ENCODE peak calls at places on chromosomes 1 and 21, in five cellular contexts. E is ovary, B is AG04450, X is lower leg skin, R is GM06990. Q is an unnamed sample.

GRCh38 chr1:37474697-37475379 is 458 bp downstream of the ZC3H12A start:
- DNase-seq in E (peak), B (no peak), X (no peak), R (no peak), Q (no peak)

GRCh38 chr1:53629101-53629691 is 109.8 kb downstream of the GLIS1 start:
- DNase-seq in E (no peak), B (no peak), X (no peak), R (no peak), Q (no peak)

GRCh38 chr1:93346472-93346991 is 825 bp downstream of the DR1 start:
- DNase-seq in E (no peak), B (no peak), X (no peak), R (peak), Q (peak)

GRCh38 chr1:1240822-1241587 is 5.5 kb downstream of the C1QTNF12 start:
- DNase-seq in E (no peak), B (no peak), X (no peak), R (no peak), Q (no peak)

GRCh38 chr1:50955116-50955515 is 5.0 kb downstream of the FAF1 start:
- DNase-seq in E (no peak), B (no peak), X (no peak), R (no peak), Q (no peak)

GRCh38 chr1:19682257-19682656 is 17.6 kb downstream of the HTR6 start:
- DNase-seq in E (no peak), B (peak), X (no peak), R (no peak), Q (no peak)

GRCh38 chr1:198970919-198971318 is 332.1 kb downstream of the PTPRC start:
- DNase-seq in E (no peak), B (no peak), X (no peak), R (no peak), Q (no peak)

GRCh38 chr1:26570287-26570686 is 40.7 kb downstream of the RPS6KA1 start:
- DNase-seq in E (no peak), B (no peak), X (no peak), R (no peak), Q (no peak)

GRCh38 chr1:153397056-153397923 is 6.4 kb upstream of the S100A8 start:
- DNase-seq in E (no peak), B (no peak), X (no peak), R (no peak), Q (no peak)

GRCh38 chr1:210416049-210416448 is 87.3 kb downstream of the HHAT start:
- DNase-seq in E (no peak), B (no peak), X (no peak), R (no peak), Q (no peak)

GRCh38 chr1:172269644-172270043 is 150.8 kb upstream of the C1orf105 start:
- DNase-seq in E (no peak), B (no peak), X (no peak), R (no peak), Q (no peak)

GRCh38 chr1:151058682-151059341 is 610 bp downstream of the CDC42SE1 start:
- DNase-seq in E (peak), B (no peak), X (peak), R (peak), Q (peak)

GRCh38 chr1:218294531-218294930 is 9.4 kb downstream of the RRP15 start:
- DNase-seq in E (no peak), B (no peak), X (no peak), R (no peak), Q (no peak)

GRCh38 chr1:62082456-62083363 is 111.9 kb upstream of the L1TD1 start:
- DNase-seq in E (peak), B (no peak), X (no peak), R (no peak), Q (peak)

GRCh38 chr1:157194739-157195520 is 56.7 kb upstream of the ETV3 start:
- DNase-seq in E (no peak), B (no peak), X (no peak), R (no peak), Q (no peak)

GRCh38 chr1:12490547-12491142 is 127.4 kb downstream of the DHRS3 start:
- DNase-seq in E (no peak), B (no peak), X (no peak), R (no peak), Q (no peak)

GRCh38 chr1:152752225-152752624 is 5.6 kb upstream of the KPRP start:
- DNase-seq in E (no peak), B (no peak), X (no peak), R (no peak), Q (no peak)

GRCh38 chr1:22750671-22751016 is 40.0 kb downstream of the EPHB2 start:
- DNase-seq in E (no peak), B (no peak), X (no peak), R (no peak), Q (no peak)

GRCh38 chr1:160708821-160709220 is 2.8 kb downstream of the CD48 start:
- DNase-seq in E (no peak), B (no peak), X (no peak), R (peak), Q (no peak)

GRCh38 chr1:106721779-106722178 is 334.7 kb upstream of the PRMT6 start:
- DNase-seq in E (no peak), B (no peak), X (no peak), R (no peak), Q (no peak)

GRCh38 chr1:25990702-25991395 is 7.0 kb downstream of the PAFAH2 start:
- DNase-seq in E (no peak), B (no peak), X (no peak), R (no peak), Q (no peak)

GRCh38 chr21:40047993-40048730 is 180.9 kb downstream of the PCP4 start:
- DNase-seq in E (no peak), B (no peak), X (no peak), R (no peak), Q (no peak)

GRCh38 chr1:7632681-7633080 is 138.4 kb upstream of the VAMP3 start:
- DNase-seq in E (no peak), B (no peak), X (no peak), R (no peak), Q (no peak)

GRCh38 chr1:201649776-201650607 is 111.1 kb downstream of the NAV1 start:
- DNase-seq in E (peak), B (no peak), X (peak), R (no peak), Q (peak)

GRCh38 chr1:59947047-59947938 is 20.7 kb upstream of the CYP2J2 start:
- DNase-seq in E (peak), B (peak), X (peak), R (no peak), Q (peak)

GRCh38 chr1:181089017-181089776 is 697 bp downstream of the IER5 start:
- DNase-seq in E (no peak), B (no peak), X (no peak), R (no peak), Q (no peak)

GRCh38 chr1:109438798-109439297 is 12.6 kb upstream of the PSMA5 start:
- DNase-seq in E (no peak), B (peak), X (no peak), R (no peak), Q (no peak)

GRCh38 chr1:171740987-171741871 is 636 bp downstream of the VAMP4 start:
- DNase-seq in E (peak), B (no peak), X (peak), R (no peak), Q (peak)

GRCh38 chr1:15825800-15826199 is 18.4 kb upstream of the UQCRHL start:
- DNase-seq in E (no peak), B (no peak), X (no peak), R (no peak), Q (no peak)

GRCh38 chr1:167492509-167492910 is 25.8 kb downstream of the CD247 start:
- DNase-seq in E (no peak), B (no peak), X (no peak), R (no peak), Q (no peak)

GRCh38 chr1:42845866-42846256 is 552 bp upstream of the ZNF691 start:
- DNase-seq in E (no peak), B (no peak), X (no peak), R (no peak), Q (no peak)

GRCh38 chr1:244209955-244210354 is 158.9 kb downstream of the ZBTB18 start:
- DNase-seq in E (no peak), B (no peak), X (no peak), R (no peak), Q (no peak)

GRCh38 chr1:4120557-4121292 is 220.7 kb upstream of the C1orf174 start:
- DNase-seq in E (no peak), B (no peak), X (no peak), R (no peak), Q (no peak)

GRCh38 chr1:147534386-147534785 is 6.9 kb upstream of the BCL9 start:
- DNase-seq in E (no peak), B (no peak), X (no peak), R (no peak), Q (no peak)

GRCh38 chr21:45572231-45572630 is 30.0 kb upstream of the SLC19A1 start:
- DNase-seq in E (peak), B (no peak), X (no peak), R (no peak), Q (no peak)

GRCh38 chr1:170678196-170678595 is 14.3 kb downstream of the PRRX1 start:
- DNase-seq in E (no peak), B (no peak), X (no peak), R (no peak), Q (no peak)

GRCh38 chr21:29208666-29209059 is 78.2 kb downstream of the MAP3K7CL start:
- DNase-seq in E (no peak), B (peak), X (no peak), R (no peak), Q (no peak)

GRCh38 chr1:8408151-8408839 is 90.4 kb downstream of the SLC45A1 start:
- DNase-seq in E (peak), B (peak), X (peak), R (no peak), Q (peak)

GRCh38 chr1:117559985-117560384 is 45.9 kb upstream of the TENT5C start:
- DNase-seq in E (no peak), B (no peak), X (no peak), R (no peak), Q (no peak)

DNA sequence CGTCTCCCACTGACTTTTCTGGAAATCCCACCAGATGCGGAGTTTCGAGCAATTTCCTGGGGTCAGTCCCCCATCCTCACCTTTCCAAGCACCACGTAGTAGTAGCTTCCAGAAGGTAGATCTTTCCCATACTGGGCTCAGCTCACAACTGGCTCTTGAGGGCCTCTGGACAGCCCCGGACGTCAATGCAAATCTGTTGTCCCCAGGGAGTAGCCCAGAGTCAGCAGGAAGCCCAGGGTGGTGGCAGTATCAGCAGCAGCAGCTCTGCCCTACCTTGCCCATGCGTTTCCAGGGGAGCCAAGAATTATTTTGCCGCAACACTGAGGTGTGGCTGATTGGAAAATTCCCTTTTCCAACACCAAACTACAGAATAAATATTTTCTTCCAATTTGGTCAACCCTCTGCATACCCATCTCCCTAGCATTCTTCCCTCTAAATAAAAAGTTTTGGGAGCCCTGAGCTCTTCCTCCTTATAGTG is 70.3 kb downstream of the CD46 start:
- DNase-seq in E (no peak), B (no peak), X (no peak), R (peak), Q (no peak)
- H3K4me3 ChIP-seq in E (peak), B (no peak), X (no peak), R (peak), Q (peak)

GRCh38 chr1:99851850-99852454 is 1.8 kb downstream of the AGL start:
- DNase-seq in E (no peak), B (no peak), X (no peak), R (no peak), Q (no peak)
- H3K4me3 ChIP-seq in E (no peak), B (no peak), X (no peak), R (no peak), Q (no peak)

GRCh38 chr1:224338150-224338838 is 8.3 kb upstream of the NVL start:
- DNase-seq in E (no peak), B (no peak), X (no peak), R (no peak), Q (no peak)

GRCh38 chr1:224343679-224344078 is 13.0 kb upstream of the CNIH4 start:
- DNase-seq in E (no peak), B (no peak), X (no peak), R (no peak), Q (no peak)

GRCh38 chr1:224339422-224340033 is 9.6 kb upstream of the NVL start:
- DNase-seq in E (no peak), B (no peak), X (no peak), R (no peak), Q (no peak)

GRCh38 chr1:224340711-224341384 is 10.9 kb upstream of the NVL start:
- DNase-seq in E (no peak), B (no peak), X (no peak), R (no peak), Q (no peak)
- H3K4me3 ChIP-seq in E (peak), B (peak), X (peak), R (peak), Q (peak)

GRCh38 chr21:38273745-38274544 is 17.2 kb downstream of the KCNJ15 start:
- DNase-seq in E (no peak), B (peak), X (no peak), R (no peak), Q (no peak)

GRCh38 chr21:38280446-38280845 is 23.7 kb downstream of the KCNJ15 start:
- DNase-seq in E (no peak), B (no peak), X (no peak), R (no peak), Q (no peak)

GRCh38 chr21:38272215-38272614 is 15.4 kb downstream of the KCNJ15 start:
- DNase-seq in E (no peak), B (no peak), X (no peak), R (no peak), Q (no peak)

GRCh38 chr21:38282921-38283320 is 26.1 kb downstream of the KCNJ15 start:
- DNase-seq in E (no peak), B (no peak), X (no peak), R (no peak), Q (no peak)

DNA sequence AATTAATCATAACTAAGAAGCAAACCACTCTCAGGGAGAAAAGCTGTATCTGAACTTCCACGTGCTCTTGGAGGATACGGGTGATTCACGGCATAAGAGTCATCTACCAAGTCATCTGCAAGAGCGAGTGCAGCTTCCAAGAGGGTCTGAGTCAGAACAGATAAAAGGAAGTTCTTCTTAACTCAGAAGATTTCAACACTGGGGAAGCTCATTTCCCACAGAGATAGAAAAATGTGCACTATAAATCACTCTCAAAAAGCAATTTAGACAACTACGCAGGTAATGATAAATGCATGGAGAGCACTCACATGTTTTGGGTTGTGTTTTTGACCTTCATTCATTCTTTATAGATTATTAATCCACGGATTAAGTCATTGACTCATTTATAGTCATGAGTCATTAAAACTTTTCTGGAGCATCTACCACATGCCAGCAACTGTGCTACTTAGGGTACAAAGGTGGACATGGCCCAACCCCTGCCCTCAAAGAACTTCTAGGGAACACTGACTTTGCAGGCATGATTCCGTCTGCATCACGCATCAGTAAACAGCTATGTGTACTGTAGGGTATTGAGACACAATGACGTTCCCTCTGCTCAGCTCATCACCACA is 20.8 kb downstream of the KCNJ15 start:
- DNase-seq in E (no peak), B (peak), X (peak), R (no peak), Q (peak)
- H3K4me3 ChIP-seq in E (no peak), B (no peak), X (no peak), R (no peak), Q (no peak)

GRCh38 chr1:196611873-196612272 is 3.6 kb upstream of the KCNT2 start:
- DNase-seq in E (no peak), B (no peak), X (no peak), R (no peak), Q (no peak)

GRCh38 chr1:196607940-196608339 is 300 bp downstream of the KCNT2 start:
- DNase-seq in E (no peak), B (no peak), X (no peak), R (no peak), Q (no peak)

GRCh38 chr1:196609114-196609737 is 986 bp upstream of the KCNT2 start:
- DNase-seq in E (peak), B (no peak), X (peak), R (no peak), Q (no peak)

GRCh38 chr1:196603651-196604050 is 4.6 kb downstream of the KCNT2 start:
- DNase-seq in E (no peak), B (no peak), X (no peak), R (no peak), Q (no peak)

DNA sequence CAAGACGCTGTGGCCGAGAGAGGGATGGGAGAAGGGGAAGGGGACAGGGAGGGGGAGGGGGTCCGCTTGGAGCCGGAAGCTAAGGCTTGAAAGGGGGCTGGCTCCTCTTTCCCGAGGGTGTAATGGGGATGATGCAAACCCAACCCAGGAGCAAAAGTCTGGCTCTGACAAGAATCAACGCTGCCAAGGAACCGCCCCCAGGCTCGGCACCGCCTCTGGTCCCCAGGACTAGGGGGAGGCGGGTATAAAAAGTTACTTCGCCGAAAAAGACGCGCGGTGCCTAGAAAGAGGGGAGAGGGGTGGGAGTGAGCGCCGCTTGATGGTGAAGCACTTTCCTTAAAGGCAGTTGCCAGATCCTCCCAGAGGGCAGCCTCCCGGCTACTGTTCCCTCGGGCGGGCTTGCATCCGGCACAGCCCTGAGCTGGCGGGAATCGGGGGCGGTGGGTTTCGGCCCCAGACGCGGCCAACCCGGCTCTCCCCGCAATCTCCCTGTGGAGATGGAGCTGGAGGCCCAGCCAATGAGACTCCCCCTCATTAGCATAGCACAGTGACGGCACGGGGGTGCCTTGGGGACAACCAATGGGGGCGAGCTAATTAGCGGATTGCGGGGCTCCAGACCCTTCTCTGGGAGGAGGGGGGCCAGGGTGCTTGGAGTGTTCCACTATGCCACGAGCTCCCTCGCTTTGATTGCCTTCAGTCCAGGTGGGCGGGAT is at the start of gene KCNT2:
- DNase-seq in E (peak), B (peak), X (peak), R (no peak), Q (peak)
- H3K4me3 ChIP-seq in E (peak), B (peak), X (peak), R (no peak), Q (peak)

DNA sequence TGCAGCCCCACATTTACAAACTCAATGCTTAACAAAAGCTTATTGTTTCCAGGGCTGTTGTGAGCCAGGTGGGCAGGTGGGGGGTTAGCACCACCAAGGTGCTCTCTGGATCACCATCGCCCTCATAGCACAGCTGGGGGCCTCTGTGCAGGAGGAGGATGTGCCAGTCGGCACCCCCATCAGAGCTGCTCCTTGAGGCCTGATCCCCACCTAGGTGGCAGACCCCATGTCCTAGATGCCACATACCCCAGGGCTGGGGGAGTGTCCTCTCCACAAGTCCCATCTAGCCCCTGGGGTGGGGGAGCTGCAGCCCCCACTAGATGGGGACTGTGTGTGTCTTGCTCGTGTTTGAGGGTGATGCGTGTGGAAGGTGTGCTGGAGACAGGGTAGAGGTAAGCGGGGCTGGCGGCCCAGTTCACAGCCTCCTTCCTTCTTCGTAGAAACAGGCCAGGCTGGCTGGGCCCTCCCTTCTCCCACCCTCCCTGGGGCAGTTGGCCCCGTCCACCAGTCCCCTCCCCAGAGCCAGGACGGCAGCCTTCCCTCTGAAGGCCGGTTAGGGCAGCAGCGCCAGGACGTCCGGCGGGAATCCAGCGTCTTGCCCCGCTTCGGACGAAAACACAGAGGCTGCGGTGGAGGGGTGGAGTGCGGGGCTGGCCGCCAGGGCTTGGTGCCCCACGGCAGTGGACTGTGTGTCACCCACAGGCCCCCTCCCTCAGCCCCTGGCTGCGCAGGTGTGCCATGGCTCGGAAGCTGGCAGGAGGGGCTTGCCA is 3.4 kb downstream of the PRDM16 start:
- DNase-seq in E (no peak), B (no peak), X (no peak), R (no peak), Q (no peak)
- H3K4me3 ChIP-seq in E (no peak), B (no peak), X (no peak), R (no peak), Q (no peak)

GRCh38 chr1:101264699-101265098 is 27.9 kb downstream of the S1PR1 start:
- DNase-seq in E (no peak), B (no peak), X (peak), R (no peak), Q (peak)
- H3K4me3 ChIP-seq in E (no peak), B (no peak), X (no peak), R (no peak), Q (no peak)

GRCh38 chr1:203304391-203304918 is 864 bp upstream of the BTG2 start:
- DNase-seq in E (no peak), B (no peak), X (no peak), R (no peak), Q (peak)

GRCh38 chr1:203300441-203301330 is 4.6 kb upstream of the BTG2 start:
- DNase-seq in E (no peak), B (no peak), X (no peak), R (no peak), Q (no peak)

GRCh38 chr1:203301331-203301668 is 4.0 kb upstream of the BTG2 start:
- DNase-seq in E (no peak), B (no peak), X (no peak), R (no peak), Q (no peak)

GRCh38 chr1:203302461-203302860 is 2.9 kb upstream of the BTG2 start:
- DNase-seq in E (no peak), B (no peak), X (no peak), R (no peak), Q (no peak)

GRCh38 chr1:203302894-203303293 is 2.4 kb upstream of the BTG2 start:
- DNase-seq in E (no peak), B (no peak), X (no peak), R (no peak), Q (no peak)
- H3K4me3 ChIP-seq in E (no peak), B (no peak), X (no peak), R (no peak), Q (no peak)

Q was measured in colonic mucosa.